ENCODE peak calls at places on chromosomes 11 and 22, in seven cellular contexts. N is cardiac fibroblast; S is H54; R is activated naive CD8-positive, alpha-beta T cell treated with anti-CD3 and anti-CD28 coated beads, Interleukin-2, amount 50 U/mL, for 24 hours; I is omental fat pad; H is stimulated activated CD8-positive, alpha-beta memory T cell treated with anti-CD3 and anti-CD28 coated beads, Interleukin-15, amount 100 ng/mL, for 4 hours; J is skeletal muscle cell. X is an unnamed sample.
A peak's percentile ranks its signal among the peaks of the same experiment; 100 is the strongest.

GRCh38 chr11:12826441-12826840 is 152.2 kb downstream of the TEAD1 start:
- DNase-seq in S (no peak), I (no peak), R (no peak), H (no peak), J (no peak), N (no peak), X (no peak)

GRCh38 chr11:12087075-12087775 is 23.2 kb upstream of the MICAL2 start:
- DNase-seq in J (no peak), H (no peak), I (no peak), S (no peak), N (peak; percentile 63), R (peak; percentile 34), X (no peak)

GRCh38 chr22:40413873-40414272 is 43.5 kb downstream of the SGSM3 start:
- DNase-seq in J (no peak), I (no peak), S (no peak), H (no peak), R (no peak), N (no peak), X (no peak)

GRCh38 chr22:37267661-37268413 is 14.5 kb upstream of the CYTH4 start:
- DNase-seq in J (no peak), I (no peak), N (no peak), R (no peak), H (no peak), S (no peak), X (no peak)

GRCh38 chr11:71429701-71430100 is 18.5 kb downstream of the DHCR7 start:
- DNase-seq in N (no peak), S (no peak), H (no peak), R (no peak), I (no peak), J (no peak), X (no peak)

GRCh38 chr11:28581286-28582242 is 473.4 kb downstream of the METTL15 start:
- DNase-seq in J (peak; percentile 84), H (no peak), N (peak; percentile 18), I (no peak), R (no peak), S (peak; percentile 0), X (no peak)

GRCh38 chr22:49934891-49935557 is 16.6 kb downstream of the CRELD2 start:
- DNase-seq in J (no peak), S (no peak), N (peak; percentile 85), H (peak; percentile 85), R (peak; percentile 93), I (peak; percentile 63), X (peak; percentile 39)

GRCh38 chr11:75337195-75337654 is 14.2 kb downstream of the ARRB1 start:
- DNase-seq in H (no peak), R (no peak), I (no peak), S (peak; percentile 61), N (peak; percentile 51), J (no peak), X (no peak)

GRCh38 chr11:86795962-86796361 is 4.4 kb upstream of the PRSS23 start:
- DNase-seq in J (peak; percentile 48), S (no peak), I (no peak), N (peak; percentile 77), R (no peak), H (no peak), X (no peak)

GRCh38 chr11:67504950-67505561 is at the start of gene PITPNM1:
- DNase-seq in S (peak; percentile 79), R (peak; percentile 89), N (peak; percentile 70), H (no peak), I (no peak), J (no peak), X (no peak)

GRCh38 chr11:65569164-65569972 is 909 bp upstream of the ZNRD2 start:
- DNase-seq in I (no peak), J (no peak), R (no peak), S (no peak), H (no peak), N (no peak), X (no peak)

GRCh38 chr11:72735495-72736027 is 16.6 kb downstream of the ARAP1 start:
- DNase-seq in R (no peak), J (peak; percentile 26), S (no peak), I (no peak), N (peak; percentile 83), H (no peak), X (no peak)